ENCODE peak calls at places on chromosomes 4 and X, in ten cellular contexts. One of them, this sample, is unnamed.

GRCh38 chr4:112593438-112594133 is 43.1 kb downstream of the ZGRF1 start:
- DNase-seq in neural crest cell: no peak
- DNase-seq in GM12865: peak
- DNase-seq in dorsolateral prefrontal cortex: no peak
- DNase-seq in pancreas: no peak
- DNase-seq in WTC11: no peak
- DNase-seq in H9: no peak
- DNase-seq in brain microvascular endothelial cell: no peak
- DNase-seq in HFFc6: no peak
- DNase-seq in breast epithelium: no peak
- DNase-seq in this sample: no peak

GRCh38 chrX:32448320-32448719 is 763.0 kb downstream of the DMD start:
- DNase-seq in HFFc6: no peak
- DNase-seq in breast epithelium: no peak
- DNase-seq in WTC11: no peak
- DNase-seq in H9: no peak
- DNase-seq in brain microvascular endothelial cell: no peak
- DNase-seq in GM12865: peak
- DNase-seq in neural crest cell: no peak
- DNase-seq in dorsolateral prefrontal cortex: no peak
- DNase-seq in pancreas: no peak
- DNase-seq in this sample: no peak

GRCh38 chrX:11886745-11887144 is 128.7 kb downstream of the MSL3 start:
- DNase-seq in H9: no peak
- DNase-seq in dorsolateral prefrontal cortex: no peak
- DNase-seq in HFFc6: no peak
- DNase-seq in GM12865: no peak
- DNase-seq in breast epithelium: no peak
- DNase-seq in brain microvascular endothelial cell: peak
- DNase-seq in neural crest cell: no peak
- DNase-seq in WTC11: no peak
- DNase-seq in pancreas: no peak
- DNase-seq in this sample: no peak

GRCh38 chrX:64150775-64151174 is 54.7 kb downstream of the AMER1 start:
- DNase-seq in GM12865: no peak
- DNase-seq in WTC11: no peak
- DNase-seq in HFFc6: no peak
- DNase-seq in pancreas: no peak
- DNase-seq in brain microvascular endothelial cell: no peak
- DNase-seq in dorsolateral prefrontal cortex: no peak
- DNase-seq in breast epithelium: no peak
- DNase-seq in H9: no peak
- DNase-seq in neural crest cell: no peak
- DNase-seq in this sample: no peak

GRCh38 chrX:154534526-154535322 is 11.9 kb downstream of the G6PD start:
- DNase-seq in HFFc6: peak
- DNase-seq in breast epithelium: peak
- DNase-seq in brain microvascular endothelial cell: peak
- DNase-seq in GM12865: peak
- DNase-seq in H9: peak
- DNase-seq in WTC11: peak
- DNase-seq in neural crest cell: peak
- DNase-seq in pancreas: peak
- DNase-seq in dorsolateral prefrontal cortex: peak
- DNase-seq in this sample: peak

GRCh38 chr4:112284662-112285411 is 867 bp downstream of the TIFA start:
- DNase-seq in WTC11: no peak
- DNase-seq in dorsolateral prefrontal cortex: no peak
- DNase-seq in pancreas: peak
- DNase-seq in H9: no peak
- DNase-seq in GM12865: peak
- DNase-seq in neural crest cell: no peak
- DNase-seq in brain microvascular endothelial cell: no peak
- DNase-seq in HFFc6: no peak
- DNase-seq in breast epithelium: peak
- DNase-seq in this sample: no peak

GRCh38 chr4:76061977-76062376 is 12.5 kb upstream of the ART3 start:
- DNase-seq in dorsolateral prefrontal cortex: no peak
- DNase-seq in HFFc6: no peak
- DNase-seq in GM12865: peak
- DNase-seq in brain microvascular endothelial cell: no peak
- DNase-seq in neural crest cell: no peak
- DNase-seq in WTC11: no peak
- DNase-seq in H9: no peak
- DNase-seq in pancreas: no peak
- DNase-seq in breast epithelium: no peak
- DNase-seq in this sample: no peak

GRCh38 chrX:108139303-108139702 is 47.7 kb downstream of the ATG4A start:
- DNase-seq in HFFc6: peak
- DNase-seq in WTC11: peak
- DNase-seq in GM12865: peak
- DNase-seq in pancreas: no peak
- DNase-seq in H9: peak
- DNase-seq in brain microvascular endothelial cell: no peak
- DNase-seq in dorsolateral prefrontal cortex: no peak
- DNase-seq in neural crest cell: no peak
- DNase-seq in breast epithelium: no peak
- DNase-seq in this sample: no peak

GRCh38 chr4:161990721-161991120 is 173.1 kb downstream of the FSTL5 start:
- DNase-seq in dorsolateral prefrontal cortex: no peak
- DNase-seq in breast epithelium: no peak
- DNase-seq in brain microvascular endothelial cell: no peak
- DNase-seq in GM12865: no peak
- DNase-seq in pancreas: no peak
- DNase-seq in WTC11: no peak
- DNase-seq in H9: no peak
- DNase-seq in HFFc6: no peak
- DNase-seq in neural crest cell: no peak
- DNase-seq in this sample: no peak

GRCh38 chr4:161991811-161992210 is 172.0 kb downstream of the FSTL5 start:
- DNase-seq in HFFc6: no peak
- DNase-seq in brain microvascular endothelial cell: no peak
- DNase-seq in H9: peak
- DNase-seq in GM12865: no peak
- DNase-seq in dorsolateral prefrontal cortex: no peak
- DNase-seq in breast epithelium: no peak
- DNase-seq in neural crest cell: no peak
- DNase-seq in pancreas: no peak
- DNase-seq in WTC11: peak
- DNase-seq in this sample: no peak

GRCh38 chr4:161992317-161992716 is 171.5 kb downstream of the FSTL5 start:
- DNase-seq in HFFc6: no peak
- DNase-seq in H9: no peak
- DNase-seq in GM12865: no peak
- DNase-seq in breast epithelium: no peak
- DNase-seq in brain microvascular endothelial cell: no peak
- DNase-seq in dorsolateral prefrontal cortex: no peak
- DNase-seq in WTC11: no peak
- DNase-seq in pancreas: no peak
- DNase-seq in neural crest cell: no peak
- DNase-seq in this sample: no peak

GRCh38 chr4:161987611-161988010 is 176.2 kb downstream of the FSTL5 start:
- DNase-seq in breast epithelium: no peak
- DNase-seq in dorsolateral prefrontal cortex: no peak
- DNase-seq in H9: no peak
- DNase-seq in brain microvascular endothelial cell: no peak
- DNase-seq in GM12865: no peak
- DNase-seq in HFFc6: no peak
- DNase-seq in WTC11: no peak
- DNase-seq in neural crest cell: no peak
- DNase-seq in pancreas: no peak
- DNase-seq in this sample: no peak
- TF ChIP-seq CTCF in breast epithelium: no peak
- TF ChIP-seq CTCF in dorsolateral prefrontal cortex: no peak
- TF ChIP-seq CTCF in H9: no peak
- TF ChIP-seq CTCF in brain microvascular endothelial cell: no peak
- TF ChIP-seq CTCF in GM12865: no peak
- TF ChIP-seq CTCF in HFFc6: no peak
- TF ChIP-seq CTCF in WTC11: no peak
- TF ChIP-seq CTCF in neural crest cell: no peak
- TF ChIP-seq CTCF in pancreas: no peak
- TF ChIP-seq CTCF in this sample: no peak

GRCh38 chrX:43840265-43840664 is 42.0 kb downstream of the MAOB start:
- DNase-seq in HFFc6: no peak
- DNase-seq in GM12865: no peak
- DNase-seq in neural crest cell: no peak
- DNase-seq in H9: no peak
- DNase-seq in dorsolateral prefrontal cortex: no peak
- DNase-seq in WTC11: no peak
- DNase-seq in pancreas: no peak
- DNase-seq in brain microvascular endothelial cell: no peak
- DNase-seq in breast epithelium: no peak
- DNase-seq in this sample: no peak

GRCh38 chrX:43835557-43835956 is 46.7 kb downstream of the MAOB start:
- DNase-seq in brain microvascular endothelial cell: no peak
- DNase-seq in HFFc6: no peak
- DNase-seq in WTC11: no peak
- DNase-seq in breast epithelium: no peak
- DNase-seq in neural crest cell: no peak
- DNase-seq in GM12865: no peak
- DNase-seq in H9: no peak
- DNase-seq in pancreas: no peak
- DNase-seq in dorsolateral prefrontal cortex: no peak
- DNase-seq in this sample: no peak

DNA sequence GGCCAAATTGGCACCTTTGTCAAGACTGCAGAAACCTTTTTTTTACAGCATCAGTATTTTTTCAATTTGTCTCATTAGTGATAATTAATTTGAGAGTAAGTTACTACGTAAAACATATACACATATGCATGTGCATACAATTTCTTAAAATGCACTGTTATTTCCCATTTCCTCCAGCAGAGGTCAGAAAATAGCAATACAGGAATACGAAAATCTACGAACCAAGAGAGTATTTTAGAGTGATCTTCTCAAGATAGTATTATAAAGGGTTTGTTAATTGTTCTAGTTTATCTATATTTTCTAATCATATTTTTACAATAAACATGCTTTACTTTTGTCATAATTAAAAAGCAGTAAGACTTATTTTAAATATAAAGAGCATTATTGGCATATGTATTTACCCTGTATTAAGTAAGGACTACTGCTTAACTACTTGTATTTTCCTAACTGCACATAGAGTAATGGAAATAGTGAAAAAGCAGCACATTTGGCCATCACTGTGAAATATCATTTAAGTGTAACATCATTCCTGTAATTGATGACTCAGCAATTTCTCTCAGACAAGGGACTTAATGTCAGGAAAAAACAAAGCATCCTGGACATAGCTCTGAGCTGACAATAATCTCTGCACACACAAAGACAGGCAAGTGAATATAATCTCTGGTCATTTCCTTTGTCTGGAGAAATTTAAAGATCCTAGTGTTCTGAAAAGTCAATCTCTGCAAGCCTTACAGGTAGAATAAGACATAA is 45.6 kb downstream of the MAOB start:
- DNase-seq in brain microvascular endothelial cell: no peak
- DNase-seq in GM12865: peak
- DNase-seq in neural crest cell: no peak
- DNase-seq in pancreas: no peak
- DNase-seq in WTC11: no peak
- DNase-seq in HFFc6: peak
- DNase-seq in dorsolateral prefrontal cortex: no peak
- DNase-seq in H9: no peak
- DNase-seq in breast epithelium: no peak
- DNase-seq in this sample: no peak
- TF ChIP-seq CTCF in brain microvascular endothelial cell: peak
- TF ChIP-seq CTCF in GM12865: peak
- TF ChIP-seq CTCF in neural crest cell: peak
- TF ChIP-seq CTCF in pancreas: peak
- TF ChIP-seq CTCF in WTC11: peak
- TF ChIP-seq CTCF in HFFc6: peak
- TF ChIP-seq CTCF in dorsolateral prefrontal cortex: peak
- TF ChIP-seq CTCF in H9: peak
- TF ChIP-seq CTCF in breast epithelium: peak
- TF ChIP-seq CTCF in this sample: peak

GRCh38 chr4:6275898-6276563 is 6.4 kb downstream of the WFS1 start:
- DNase-seq in GM12865: no peak
- DNase-seq in dorsolateral prefrontal cortex: no peak
- DNase-seq in H9: no peak
- DNase-seq in WTC11: no peak
- DNase-seq in pancreas: no peak
- DNase-seq in brain microvascular endothelial cell: no peak
- DNase-seq in HFFc6: no peak
- DNase-seq in breast epithelium: no peak
- DNase-seq in neural crest cell: peak
- DNase-seq in this sample: no peak
- TF ChIP-seq CTCF in GM12865: no peak
- TF ChIP-seq CTCF in dorsolateral prefrontal cortex: no peak
- TF ChIP-seq CTCF in H9: no peak
- TF ChIP-seq CTCF in WTC11: no peak
- TF ChIP-seq CTCF in pancreas: no peak
- TF ChIP-seq CTCF in brain microvascular endothelial cell: no peak
- TF ChIP-seq CTCF in HFFc6: no peak
- TF ChIP-seq CTCF in breast epithelium: no peak
- TF ChIP-seq CTCF in neural crest cell: no peak
- TF ChIP-seq CTCF in this sample: no peak

GRCh38 chr4:173535932-173536331 is 5.9 kb upstream of the HAND2 start:
- DNase-seq in WTC11: no peak
- DNase-seq in H9: no peak
- DNase-seq in neural crest cell: no peak
- DNase-seq in breast epithelium: no peak
- DNase-seq in brain microvascular endothelial cell: no peak
- DNase-seq in HFFc6: no peak
- DNase-seq in GM12865: no peak
- DNase-seq in dorsolateral prefrontal cortex: no peak
- DNase-seq in pancreas: no peak
- DNase-seq in this sample: no peak

GRCh38 chr4:173537628-173538147 is 7.7 kb upstream of the HAND2 start:
- DNase-seq in pancreas: no peak
- DNase-seq in GM12865: no peak
- DNase-seq in breast epithelium: no peak
- DNase-seq in H9: no peak
- DNase-seq in dorsolateral prefrontal cortex: no peak
- DNase-seq in neural crest cell: no peak
- DNase-seq in HFFc6: no peak
- DNase-seq in brain microvascular endothelial cell: no peak
- DNase-seq in WTC11: no peak
- DNase-seq in this sample: no peak

GRCh38 chr4:173538148-173538902 is 8.3 kb upstream of the HAND2 start:
- DNase-seq in brain microvascular endothelial cell: no peak
- DNase-seq in HFFc6: no peak
- DNase-seq in neural crest cell: no peak
- DNase-seq in breast epithelium: no peak
- DNase-seq in H9: no peak
- DNase-seq in WTC11: peak
- DNase-seq in GM12865: no peak
- DNase-seq in dorsolateral prefrontal cortex: no peak
- DNase-seq in pancreas: no peak
- DNase-seq in this sample: no peak

GRCh38 chr4:173535165-173535737 is 5.2 kb upstream of the HAND2 start:
- DNase-seq in WTC11: no peak
- DNase-seq in GM12865: no peak
- DNase-seq in brain microvascular endothelial cell: no peak
- DNase-seq in breast epithelium: no peak
- DNase-seq in pancreas: no peak
- DNase-seq in neural crest cell: no peak
- DNase-seq in HFFc6: no peak
- DNase-seq in dorsolateral prefrontal cortex: no peak
- DNase-seq in H9: no peak
- DNase-seq in this sample: no peak

DNA sequence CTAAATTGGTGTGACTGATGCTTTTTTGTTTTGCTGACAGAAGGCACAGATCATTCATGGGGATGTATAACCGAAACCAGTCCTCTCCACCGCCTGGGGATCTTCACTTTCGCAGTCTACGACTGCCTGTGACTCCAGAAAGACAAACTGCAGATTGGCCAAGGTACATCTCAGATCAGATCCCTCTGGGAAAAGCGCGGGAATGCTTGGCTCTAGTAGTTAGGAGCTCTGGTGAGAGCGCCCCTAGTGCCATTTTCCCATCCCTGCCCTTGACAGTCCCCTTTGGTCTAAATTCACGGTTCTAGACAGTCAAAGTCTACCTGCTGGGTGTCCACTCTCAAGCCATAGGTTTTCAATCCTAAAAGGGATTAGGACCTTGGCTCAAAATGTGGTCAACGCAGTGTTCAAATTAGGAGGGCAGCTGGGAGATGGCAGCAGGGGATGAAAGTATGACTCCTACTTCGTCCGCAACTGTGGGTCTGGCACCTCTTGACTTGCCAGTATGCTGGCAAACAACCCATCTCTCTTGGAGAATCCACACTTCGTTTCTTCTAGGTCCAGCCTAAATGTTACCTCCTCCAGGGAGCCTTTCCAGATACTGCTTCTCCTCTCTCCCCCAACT is 6.9 kb upstream of the HAND2 start:
- DNase-seq in breast epithelium: no peak
- DNase-seq in neural crest cell: peak
- DNase-seq in pancreas: no peak
- DNase-seq in H9: peak
- DNase-seq in brain microvascular endothelial cell: no peak
- DNase-seq in GM12865: no peak
- DNase-seq in dorsolateral prefrontal cortex: no peak
- DNase-seq in WTC11: peak
- DNase-seq in HFFc6: no peak
- DNase-seq in this sample: no peak
- TF ChIP-seq CTCF in breast epithelium: no peak
- TF ChIP-seq CTCF in neural crest cell: peak
- TF ChIP-seq CTCF in pancreas: no peak
- TF ChIP-seq CTCF in H9: peak
- TF ChIP-seq CTCF in brain microvascular endothelial cell: peak
- TF ChIP-seq CTCF in GM12865: no peak
- TF ChIP-seq CTCF in dorsolateral prefrontal cortex: no peak
- TF ChIP-seq CTCF in WTC11: peak
- TF ChIP-seq CTCF in HFFc6: peak
- TF ChIP-seq CTCF in this sample: peak

This sample was measured in osteocyte.